ENCODE peak calls at places on chromosomes 7 and 10, in four cellular contexts. U is C1 segment of cervical spinal cord, W is OCI-LY7, T is progenitor cell of endocrine pancreas. D is an unnamed sample.

GRCh38 chr7:69596723-69597277 is 1.5 kb upstream of the AUTS2 start:
- DNase-seq in U (no peak), W (no peak), T (no peak), D (no peak)

GRCh38 chr7:69775231-69775771 is 177.0 kb downstream of the AUTS2 start:
- DNase-seq in U (no peak), W (no peak), T (no peak), D (no peak)

GRCh38 chr7:137836113-137836509 is 10.7 kb downstream of the DGKI start:
- DNase-seq in U (no peak), W (no peak), T (no peak), D (no peak)

GRCh38 chr7:35697414-35698175 is 2.7 kb upstream of the HERPUD2 start:
- DNase-seq in U (no peak), W (no peak), T (no peak), D (no peak)

GRCh38 chr10:132845780-132846595 is 60.0 kb upstream of the NKX6-2 start:
- DNase-seq in U (no peak), W (no peak), T (peak), D (no peak)

GRCh38 chr7:131745645-131746248 is 189.3 kb upstream of the PODXL start:
- DNase-seq in U (no peak), W (no peak), T (peak), D (no peak)

GRCh38 chr10:21700474-21700873 is 166.4 kb downstream of the MLLT10 start:
- DNase-seq in U (no peak), W (peak), T (no peak), D (no peak)

GRCh38 chr7:28041508-28042314 is 138.9 kb downstream of the JAZF1 start:
- DNase-seq in U (no peak), W (no peak), T (no peak), D (no peak)

GRCh38 chr7:139730746-139731612 is 46.8 kb downstream of the HIPK2 start:
- DNase-seq in U (no peak), W (peak), T (no peak), D (no peak)

GRCh38 chr7:19663816-19664531 is 44.9 kb downstream of the POLR1F start:
- DNase-seq in U (no peak), W (peak), T (no peak), D (no peak)

GRCh38 chr7:111833461-111833860 is 271.2 kb upstream of the IMMP2L start:
- DNase-seq in U (no peak), W (no peak), T (no peak), D (no peak)

GRCh38 chr7:130364446-130364845 is 15.8 kb upstream of the CPA1 start:
- DNase-seq in U (no peak), W (no peak), T (no peak), D (no peak)

GRCh38 chr10:102906507-102906906 is 11.6 kb upstream of the CNNM2 start:
- DNase-seq in U (no peak), W (no peak), T (no peak), D (no peak)

GRCh38 chr7:128993419-128993818 is 55.7 kb downstream of the IRF5 start:
- DNase-seq in U (no peak), W (no peak), T (no peak), D (no peak)

GRCh38 chr10:96500519-96500918 is 13.2 kb downstream of the TLL2 start:
- DNase-seq in U (no peak), W (no peak), T (no peak), D (no peak)

GRCh38 chr7:115782716-115783460 is 247.7 kb downstream of the TFEC start:
- DNase-seq in U (no peak), W (no peak), T (no peak), D (peak)

GRCh38 chr10:117092386-117092785 is 45.7 kb downstream of the VAX1 start:
- DNase-seq in U (no peak), W (no peak), T (no peak), D (no peak)

GRCh38 chr7:50393547-50394252 is 56.5 kb downstream of the FIGNL1 start:
- DNase-seq in U (no peak), W (no peak), T (no peak), D (no peak)

GRCh38 chr10:101831169-101831811 is 12.3 kb downstream of the KCNIP2 start:
- DNase-seq in U (no peak), W (no peak), T (no peak), D (no peak)

GRCh38 chr10:61464461-61465215 is 11.5 kb upstream of the TMEM26 start:
- DNase-seq in U (no peak), W (no peak), T (no peak), D (no peak)

GRCh38 chr7:155835446-155836215 is 23.4 kb upstream of the SHH start:
- DNase-seq in U (no peak), W (no peak), T (no peak), D (no peak)

GRCh38 chr7:158763454-158764033 is 58.9 kb upstream of the NCAPG2 start:
- DNase-seq in U (no peak), W (no peak), T (no peak), D (no peak)

GRCh38 chr10:67697646-67698245 is 1.8 kb upstream of the CTNNA3 start:
- DNase-seq in U (peak), W (peak), T (no peak), D (peak)

GRCh38 chr7:120554960-120555571 is 282.1 kb downstream of the KCND2 start:
- DNase-seq in U (no peak), W (peak), T (peak), D (no peak)

GRCh38 chr7:5709347-5709950 is 72.0 kb downstream of the RNF216 start:
- DNase-seq in U (no peak), W (no peak), T (no peak), D (no peak)

GRCh38 chr10:131435760-131436448 is 124.4 kb upstream of the TCERG1L start:
- DNase-seq in U (no peak), W (no peak), T (no peak), D (no peak)

GRCh38 chr7:135939268-135939667 is 37.9 kb downstream of the MTPN start:
- DNase-seq in U (no peak), W (no peak), T (no peak), D (no peak)

GRCh38 chr7:29384277-29384676 is 179.4 kb upstream of the PRR15 start:
- DNase-seq in U (no peak), W (no peak), T (no peak), D (no peak)

GRCh38 chr10:75011221-75011620 is 100.2 kb upstream of the SAMD8 start:
- DNase-seq in U (no peak), W (no peak), T (no peak), D (no peak)

D was measured in substantia nigra.